ENCODE peak calls at places on chromosomes 13 and 19, in six cellular contexts. S, H, E, V, Y and Z are unnamed samples.

GRCh38 chr13:103351035-103351828 is 285.0 kb upstream of the SLC10A2 start:
- DNase-seq in S (no peak), H (peak), E (no peak), V (no peak), Y (no peak), Z (no peak)

GRCh38 chr19:3065675-3066357 is 3.5 kb upstream of the TLE5 start:
- DNase-seq in S (no peak), H (no peak), E (no peak), V (peak), Y (peak), Z (no peak)

GRCh38 chr19:13015361-13016231 is 20.3 kb downstream of the NFIX start:
- DNase-seq in S (no peak), H (no peak), E (no peak), V (no peak), Y (no peak), Z (no peak)

GRCh38 chr19:8208710-8209110 is 460 bp upstream of the CERS4 start:
- DNase-seq in S (no peak), H (no peak), E (no peak), V (no peak), Y (no peak), Z (no peak)

GRCh38 chr13:99124695-99125334 is 75.8 kb upstream of the UBAC2 start:
- DNase-seq in S (peak), H (no peak), E (peak), V (no peak), Y (peak), Z (peak)

GRCh38 chr13:97977982-97978381 is 24.5 kb downstream of the IPO5 start:
- DNase-seq in S (no peak), H (no peak), E (no peak), V (no peak), Y (no peak), Z (no peak)

GRCh38 chr19:17309962-17310461 is 649 bp downstream of the DDA1 start:
- DNase-seq in S (no peak), H (no peak), E (no peak), V (no peak), Y (no peak), Z (no peak)

GRCh38 chr13:22372261-22372660 is 701.4 kb downstream of the FGF9 start:
- DNase-seq in S (no peak), H (no peak), E (no peak), V (no peak), Y (no peak), Z (no peak)

GRCh38 chr13:101453784-101454201 is 1.3 kb downstream of the ITGBL1 start:
- DNase-seq in S (no peak), H (no peak), E (no peak), V (no peak), Y (no peak), Z (no peak)

GRCh38 chr13:25167775-25168174 is 4.3 kb downstream of the AMER2 start:
- DNase-seq in S (no peak), H (no peak), E (no peak), V (no peak), Y (no peak), Z (no peak)
- H3K4me3 ChIP-seq in S (no peak), H (no peak), E (no peak), V (no peak), Y (no peak), Z (no peak)

DNA sequence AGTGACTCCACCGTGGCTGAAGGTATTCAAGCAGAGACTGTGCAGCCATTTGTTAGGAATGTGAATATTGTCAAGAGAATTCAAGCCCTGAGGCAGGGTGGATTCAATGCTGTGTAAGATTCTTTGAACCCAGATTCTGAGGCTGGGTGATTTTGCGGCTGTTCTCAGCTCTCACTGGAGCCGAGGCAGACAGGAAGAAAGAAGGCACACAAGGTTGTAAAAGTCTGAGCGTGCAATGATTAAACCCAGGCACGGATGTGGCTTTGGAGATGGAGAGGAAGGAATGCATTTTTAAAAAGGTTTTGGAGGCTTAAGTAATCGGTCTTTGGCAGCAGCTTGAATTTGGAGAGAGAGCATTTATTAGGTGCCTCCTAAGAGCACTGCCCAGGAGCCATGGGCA is 187.9 kb downstream of the KATNAL1 start:
- DNase-seq in S (no peak), H (no peak), E (no peak), V (no peak), Y (no peak), Z (peak)
- TF ChIP-seq MAX in S (no peak), H (no peak), E (no peak), V (no peak), Y (no peak), Z (peak)

GRCh38 chr13:27036236-27036981 is 135.2 kb downstream of the USP12 start:
- DNase-seq in S (peak), H (no peak), E (peak), V (no peak), Y (no peak), Z (no peak)

GRCh38 chr13:27037571-27037970 is 134.0 kb downstream of the USP12 start:
- DNase-seq in S (no peak), H (no peak), E (no peak), V (no peak), Y (no peak), Z (no peak)

GRCh38 chr13:27035892-27036235 is 135.7 kb downstream of the USP12 start:
- DNase-seq in S (peak), H (no peak), E (peak), V (no peak), Y (no peak), Z (no peak)

GRCh38 chr13:27037171-27037570 is 134.4 kb downstream of the USP12 start:
- DNase-seq in S (no peak), H (no peak), E (no peak), V (no peak), Y (no peak), Z (no peak)

GRCh38 chr13:27034678-27035111 is 136.9 kb downstream of the USP12 start:
- DNase-seq in S (no peak), H (no peak), E (no peak), V (no peak), Y (no peak), Z (no peak)
- H3K4me3 ChIP-seq in S (no peak), H (peak), E (no peak), V (no peak), Y (no peak), Z (no peak)

GRCh38 chr19:58356971-58357797 is 3.9 kb upstream of the A1BG start:
- DNase-seq in S (no peak), H (no peak), E (no peak), V (no peak), Y (no peak), Z (no peak)

GRCh38 chr19:58355215-58355796 is 2.0 kb upstream of the A1BG start:
- DNase-seq in S (no peak), H (no peak), E (no peak), V (no peak), Y (no peak), Z (no peak)

GRCh38 chr19:58355891-58356235 is 2.6 kb upstream of the A1BG start:
- DNase-seq in S (no peak), H (no peak), E (no peak), V (no peak), Y (no peak), Z (no peak)

GRCh38 chr19:58357798-58358145 is 4.5 kb upstream of the A1BG start:
- DNase-seq in S (no peak), H (no peak), E (no peak), V (no peak), Y (no peak), Z (no peak)

DNA sequence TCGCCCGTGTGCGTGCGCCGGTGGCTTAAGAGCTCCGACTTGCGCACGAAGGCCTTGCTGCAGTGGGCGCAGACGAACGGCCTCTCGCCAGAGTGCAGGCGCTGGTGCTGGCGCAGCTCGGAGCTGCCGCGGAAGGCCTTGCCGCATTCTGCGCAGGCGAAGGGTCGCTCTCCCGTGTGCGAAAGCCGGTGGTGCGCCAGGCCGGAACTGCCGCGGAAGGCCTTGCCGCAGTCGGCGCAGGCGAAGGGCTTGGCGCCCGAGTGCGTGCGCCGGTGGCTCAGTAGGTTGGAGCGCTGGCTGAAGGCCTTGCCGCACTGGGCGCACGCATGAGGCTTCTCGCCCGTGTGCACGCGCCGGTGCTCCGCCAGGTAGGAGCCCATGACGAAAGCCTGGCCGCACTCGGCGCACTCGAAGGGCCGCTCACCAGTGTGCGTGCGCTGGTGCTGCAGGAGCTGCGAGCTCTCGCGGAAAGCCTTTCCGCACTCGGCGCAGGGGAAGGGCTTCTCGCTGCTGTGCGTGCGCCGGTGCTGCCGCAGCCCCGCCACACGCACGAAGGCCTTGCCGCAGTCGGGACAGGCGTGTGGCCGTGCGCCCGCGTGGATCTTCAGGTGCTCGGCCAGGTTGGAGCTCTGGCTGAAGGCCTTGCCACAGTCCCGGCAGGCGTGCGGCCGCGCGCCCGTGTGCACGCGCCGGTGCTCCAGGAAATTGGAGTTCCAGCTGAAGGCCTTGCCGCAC is 3.1 kb upstream of the A1BG start:
- DNase-seq in S (no peak), H (no peak), E (no peak), V (no peak), Y (no peak), Z (no peak)
- TF ChIP-seq MAX in S (no peak), H (no peak), E (no peak), V (no peak), Y (no peak), Z (no peak)